ENCODE peak calls at places on chromosomes 3 and 15, in four cellular contexts. K is aorta, C is PC-3, H is fibroblast of lung. B is an unnamed sample.

GRCh38 chr3:15071699-15072098 is 6.6 kb upstream of the MRPS25 start:
- DNase-seq in K (no peak), C (no peak), H (no peak), B (no peak)

GRCh38 chr3:150890320-150890719 is 14.9 kb downstream of the MINDY4B start:
- DNase-seq in K (no peak), C (no peak), H (peak), B (no peak)

GRCh38 chr15:90132437-90132836 is 30.2 kb upstream of the IDH2 start:
- DNase-seq in K (no peak), C (no peak), H (no peak), B (no peak)

GRCh38 chr3:193617628-193618027 is 24.6 kb downstream of the OPA1 start:
- DNase-seq in K (no peak), C (no peak), H (no peak), B (no peak)

GRCh38 chr3:153038779-153039178 is 123.2 kb upstream of the RAP2B start:
- DNase-seq in K (no peak), C (peak), H (no peak), B (no peak)

GRCh38 chr3:138945646-138946553 is 1.0 kb downstream of the FOXL2 start:
- DNase-seq in K (no peak), C (no peak), H (no peak), B (no peak)

GRCh38 chr3:173894-174293 is 22.7 kb upstream of the CHL1 start:
- DNase-seq in K (no peak), C (no peak), H (peak), B (no peak)

GRCh38 chr15:85383470-85384148 is 3.2 kb downstream of the AKAP13 start:
- DNase-seq in K (no peak), C (no peak), H (no peak), B (no peak)

GRCh38 chr3:22496641-22497040 is 706.5 kb upstream of the UBE2E2 start:
- DNase-seq in K (no peak), C (peak), H (no peak), B (no peak)

GRCh38 chr3:185744997-185745843 is 79.6 kb downstream of the IGF2BP2 start:
- DNase-seq in K (no peak), C (peak), H (peak), B (peak)

GRCh38 chr3:119352235-119352634 is 58.1 kb downstream of the ARHGAP31 start:
- DNase-seq in K (no peak), C (peak), H (no peak), B (no peak)

GRCh38 chr3:143736651-143737050 is 111.6 kb downstream of the SLC9A9 start:
- DNase-seq in K (no peak), C (peak), H (peak), B (peak)

GRCh38 chr3:136974670-136975069 is 16.9 kb downstream of the IL20RB start:
- DNase-seq in K (no peak), C (no peak), H (no peak), B (no peak)

GRCh38 chr15:78854973-78855372 is 17.7 kb upstream of the MORF4L1 start:
- DNase-seq in K (no peak), C (no peak), H (no peak), B (no peak)

GRCh38 chr3:11542551-11542950 is 101.2 kb downstream of the VGLL4 start:
- DNase-seq in K (peak), C (no peak), H (no peak), B (no peak)

GRCh38 chr15:66826504-66826903 is 124.5 kb downstream of the SMAD6 start:
- DNase-seq in K (no peak), C (no peak), H (no peak), B (no peak)

GRCh38 chr3:143763568-143764162 is 84.6 kb downstream of the SLC9A9 start:
- DNase-seq in K (no peak), C (peak), H (peak), B (peak)

GRCh38 chr15:40175160-40175559 is 14.3 kb downstream of the BUB1B start:
- DNase-seq in K (no peak), C (no peak), H (peak), B (no peak)

GRCh38 chr3:120636790-120637401 is 40.8 kb downstream of the NDUFB4 start:
- DNase-seq in K (no peak), C (no peak), H (no peak), B (no peak)

GRCh38 chr3:181824961-181825360 is 113.2 kb downstream of the SOX2 start:
- DNase-seq in K (no peak), C (no peak), H (no peak), B (no peak)

GRCh38 chr3:113977822-113978221 is 30.0 kb downstream of the ZDHHC23 start:
- DNase-seq in K (no peak), C (no peak), H (no peak), B (no peak)

GRCh38 chr3:188584162-188584529 is 430.2 kb downstream of the LPP start:
- DNase-seq in K (no peak), C (peak), H (peak), B (peak)

GRCh38 chr3:151085889-151086483 is 522 bp downstream of the MED12L start:
- DNase-seq in K (peak), C (no peak), H (no peak), B (peak)

GRCh38 chr15:55703873-55704285 is 39.1 kb downstream of the PRTG start:
- DNase-seq in K (no peak), C (no peak), H (peak), B (no peak)

GRCh38 chr15:36430721-36431265 is 148.6 kb upstream of the CDIN1 start:
- DNase-seq in K (no peak), C (no peak), H (no peak), B (no peak)

GRCh38 chr3:187041362-187042061 is 97.8 kb downstream of the RPL39L start:
- DNase-seq in K (no peak), C (no peak), H (no peak), B (no peak)

GRCh38 chr3:189133768-189134167 is 38.0 kb upstream of the TPRG1 start:
- DNase-seq in K (no peak), C (no peak), H (no peak), B (no peak)

GRCh38 chr3:17602126-17602525 is 140.3 kb downstream of the TBC1D5 start:
- DNase-seq in K (no peak), C (peak), H (no peak), B (peak)

GRCh38 chr15:74613089-74613952 is 2.3 kb upstream of the CLK3 start:
- DNase-seq in K (no peak), C (no peak), H (no peak), B (no peak)

GRCh38 chr3:14880486-14881179 is 61.9 kb downstream of the FGD5 start:
- DNase-seq in K (no peak), C (no peak), H (no peak), B (no peak)

GRCh38 chr15:41914406-41914805 is 20.6 kb upstream of the SPTBN5 start:
- DNase-seq in K (peak), C (no peak), H (no peak), B (no peak)

GRCh38 chr15:89504166-89504565 is 7.8 kb upstream of the RHCG start:
- DNase-seq in K (no peak), C (no peak), H (no peak), B (no peak)

DNA sequence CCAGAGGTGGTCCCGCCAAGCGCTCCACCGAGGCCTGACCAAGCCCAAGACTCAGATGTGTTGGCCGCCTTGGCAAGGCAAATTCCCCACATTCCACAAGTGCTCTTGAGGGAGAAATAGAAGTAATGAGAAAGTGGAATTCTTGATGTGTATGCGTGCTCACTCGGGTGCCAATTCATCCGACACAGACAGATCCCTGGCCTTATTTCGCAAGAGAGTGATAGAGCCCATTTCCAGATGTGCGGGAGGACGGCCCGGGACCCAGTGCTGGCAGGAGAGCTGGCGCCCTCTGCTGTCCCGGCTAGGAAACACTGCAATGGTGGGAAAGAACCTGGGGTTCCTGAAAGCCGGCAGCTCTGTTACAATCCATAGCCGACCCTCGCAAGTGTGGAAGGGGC is 76.0 kb downstream of the HMG20A start:
- DNase-seq in K (peak), C (peak), H (peak), B (peak)
- H3K27ac ChIP-seq in K (peak), C (no peak), H (peak), B (peak)

GRCh38 chr3:107957506-107957905 is 133.3 kb downstream of the CD47 start:
- DNase-seq in K (no peak), C (no peak), H (no peak), B (no peak)
- H3K27ac ChIP-seq in K (peak), C (no peak), H (no peak), B (peak)

GRCh38 chr3:57958642-57959406 is 49.4 kb upstream of the FLNB start:
- DNase-seq in K (no peak), C (peak), H (no peak), B (no peak)
- H3K27ac ChIP-seq in K (no peak), C (peak), H (no peak), B (peak)

GRCh38 chr15:57592836-57593420 is 1.2 kb downstream of the MYZAP start:
- DNase-seq in K (no peak), C (no peak), H (no peak), B (no peak)

GRCh38 chr15:57592426-57592825 is 722 bp downstream of the MYZAP start:
- DNase-seq in K (no peak), C (no peak), H (no peak), B (no peak)

GRCh38 chr15:57595011-57595866 is 3.5 kb downstream of the MYZAP start:
- DNase-seq in K (no peak), C (no peak), H (no peak), B (no peak)

GRCh38 chr15:57596301-57596855 is 4.7 kb downstream of the MYZAP start:
- DNase-seq in K (no peak), C (no peak), H (no peak), B (no peak)

GRCh38 chr15:57594479-57594878 is 2.8 kb downstream of the MYZAP start:
- DNase-seq in K (no peak), C (peak), H (no peak), B (no peak)
- H3K27ac ChIP-seq in K (no peak), C (no peak), H (no peak), B (no peak)

GRCh38 chr3:169149349-169149890 is 514.1 kb downstream of the MECOM start:
- DNase-seq in K (peak), C (peak), H (peak), B (peak)

GRCh38 chr3:169153614-169154013 is 509.9 kb downstream of the MECOM start:
- DNase-seq in K (no peak), C (no peak), H (no peak), B (no peak)

GRCh38 chr3:169150343-169150742 is 513.2 kb downstream of the MECOM start:
- DNase-seq in K (no peak), C (no peak), H (no peak), B (no peak)

GRCh38 chr3:169150874-169151273 is 512.6 kb downstream of the MECOM start:
- DNase-seq in K (no peak), C (no peak), H (peak), B (no peak)

DNA sequence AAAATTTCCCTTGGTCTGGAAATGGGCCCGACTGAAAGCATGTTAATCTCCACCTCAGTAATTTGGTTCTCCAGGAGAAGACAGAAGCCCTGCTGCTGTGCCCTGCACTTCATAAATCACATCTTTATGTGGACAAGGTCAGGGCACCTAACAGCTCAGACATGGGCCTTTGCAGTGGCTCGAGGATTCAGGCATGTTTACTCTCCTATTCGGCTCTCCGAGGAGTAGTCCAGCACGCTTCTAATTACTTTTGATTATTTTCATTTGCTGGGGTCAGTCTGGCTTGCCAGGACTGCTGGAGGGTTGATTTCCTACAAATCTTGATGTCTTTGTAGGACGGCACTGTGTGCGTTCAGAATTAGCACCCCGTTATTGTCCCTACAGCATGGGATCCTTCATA is 511.2 kb downstream of the MECOM start:
- DNase-seq in K (no peak), C (no peak), H (no peak), B (no peak)
- H3K27ac ChIP-seq in K (peak), C (no peak), H (no peak), B (no peak)